ENCODE peak calls at places on chromosome 7, in four cellular contexts. C is CD8-positive, alpha-beta T cell; P is gastrocnemius medialis; R is suprapubic skin. Q is an unnamed sample.
A peak's percentile ranks its signal among the peaks of the same experiment; 100 is the strongest.

GRCh38 chr7:151430391-151431205 is 9.3 kb downstream of the CRYGN start:
- DNase-seq in R (no peak), C (no peak), P (no peak), Q (no peak)

GRCh38 chr7:40197527-40197926 is 62.7 kb downstream of the SUGCT start:
- DNase-seq in P (no peak), R (no peak), C (no peak), Q (no peak)

GRCh38 chr7:90262438-90262837 is 17.5 kb downstream of the CFAP69 start:
- DNase-seq in C (no peak), P (no peak), R (no peak), Q (peak; percentile 67)

GRCh38 chr7:152870106-152870693 is 110.6 kb downstream of the ACTR3B start:
- DNase-seq in R (no peak), P (no peak), C (no peak), Q (no peak)

GRCh38 chr7:91383186-91383585 is 119.0 kb downstream of the FZD1 start:
- DNase-seq in R (no peak), P (no peak), C (no peak), Q (no peak)

GRCh38 chr7:118052330-118052729 is 131.6 kb upstream of the LSM8 start:
- DNase-seq in R (no peak), P (no peak), C (no peak), Q (peak; percentile 17)

GRCh38 chr7:80429186-80429585 is 82.7 kb downstream of the GNAT3 start:
- DNase-seq in C (no peak), P (no peak), R (no peak), Q (no peak)

GRCh38 chr7:134452419-134452827 is 6.5 kb downstream of the AKR1B1 start:
- DNase-seq in P (peak; percentile 40), R (no peak), C (no peak), Q (no peak)

GRCh38 chr7:157140118-157140905 is 1.6 kb downstream of the UBE3C start:
- DNase-seq in C (peak; percentile 15), R (no peak), P (no peak), Q (no peak)

GRCh38 chr7:4145576-4145975 is 536.5 kb upstream of the FOXK1 start:
- DNase-seq in C (no peak), P (no peak), R (no peak), Q (no peak)

GRCh38 chr7:132980406-132980805 is 101.5 kb downstream of the CHCHD3 start:
- DNase-seq in P (no peak), C (no peak), R (no peak), Q (no peak)

GRCh38 chr7:133702903-133703302 is 424.2 kb upstream of the LRGUK start:
- DNase-seq in R (no peak), C (no peak), P (no peak), Q (no peak)

DNA sequence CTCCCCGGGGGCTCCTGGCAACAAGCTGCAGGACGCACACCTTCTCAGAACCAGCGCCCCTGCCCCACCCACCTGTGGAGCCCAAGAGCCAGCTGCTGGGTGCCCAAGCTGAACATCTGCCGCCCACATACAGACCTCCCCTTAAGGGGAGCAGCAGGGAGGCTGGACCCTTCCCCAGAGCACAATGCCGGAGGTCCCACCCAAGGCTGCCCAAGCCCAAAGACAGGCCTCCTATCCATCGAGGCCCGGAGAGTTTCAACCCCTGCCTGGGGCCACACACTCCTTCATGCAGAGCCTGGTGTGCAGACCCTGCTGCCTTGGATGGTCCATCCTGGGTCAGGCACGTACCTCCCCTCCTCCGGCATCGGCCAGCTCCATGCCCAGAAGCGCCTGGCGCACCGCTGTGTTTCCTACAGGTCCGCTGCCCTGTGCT is 48.7 kb downstream of the VIPR2 start:
- DNase-seq in C (peak; percentile 1), R (peak; percentile 62), P (no peak), Q (no peak)
- H3K4me1 ChIP-seq in C (no peaks in the 10 kb centered on the region), R (no peaks in the 10 kb centered on the region), P (peaks cover 57% of the 10 kb centered on the region), Q (peaks cover 8% of the 10 kb centered on the region)

GRCh38 chr7:1097120-1097504 is 9.2 kb downstream of the GPER1 start:
- DNase-seq in R (no peak), C (no peak), P (no peak), Q (no peak)

GRCh38 chr7:1093916-1094508 is 6.1 kb downstream of the GPER1 start:
- DNase-seq in C (no peak), P (no peak), R (no peak), Q (no peak)

GRCh38 chr7:1096156-1097119 is 8.5 kb downstream of the GPER1 start:
- DNase-seq in C (no peak), R (no peak), P (peak; percentile 57), Q (no peak)

GRCh38 chr7:1094870-1095269 is 7.0 kb downstream of the GPER1 start:
- DNase-seq in C (no peak), R (no peak), P (no peak), Q (no peak)

DNA sequence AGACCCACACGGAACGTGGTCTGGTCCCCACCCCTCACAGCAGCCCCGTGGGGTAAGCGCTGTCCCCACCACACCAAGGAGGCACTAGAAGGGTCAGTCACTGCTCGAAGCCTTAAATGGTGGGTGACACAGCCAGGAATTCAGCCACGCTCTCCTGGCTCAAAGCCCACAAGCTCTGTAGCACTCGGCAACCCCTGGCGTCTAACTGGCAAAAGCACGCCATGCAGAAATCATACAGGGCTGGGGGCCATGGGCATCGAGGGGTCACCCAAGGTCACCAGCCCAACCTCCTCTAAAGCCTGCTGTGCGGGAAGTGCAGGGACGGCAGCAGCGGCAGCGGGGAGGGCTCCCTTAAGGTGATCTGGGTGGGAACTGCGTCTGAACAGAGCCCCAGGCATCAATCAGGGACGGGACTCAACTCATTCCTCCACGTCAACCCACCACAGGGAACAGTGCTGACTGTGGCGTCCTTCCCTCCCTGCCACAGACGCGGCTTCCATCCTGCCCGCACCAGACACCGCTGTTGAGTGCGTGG is 7.8 kb downstream of the GPER1 start:
- DNase-seq in R (no peak), P (no peak), C (no peak), Q (no peak)
- H3K27ac ChIP-seq in R (no peak overlapping the region), P (peak overlapping the region; percentile 38), C (no peak overlapping the region), Q (peak overlapping the region; percentile 43)

GRCh38 chr7:97495487-97495886 is 236.4 kb upstream of the TAC1 start:
- DNase-seq in C (no peak), P (no peak), R (no peak), Q (no peak)
- TF ChIP-seq CTCF in C (no peak), P (no peak), R (no peak), Q (no peak)

GRCh38 chr7:94298943-94299342 is 95.8 kb upstream of the COL1A2 start:
- DNase-seq in R (no peak), P (no peak), C (no peak), Q (peak; percentile 68)
- H3K4me1 ChIP-seq in R (peaks cover 39% of the 10 kb centered on the region), P (peaks cover 4% of the 10 kb centered on the region), C (no peaks in the 10 kb centered on the region), Q (peaks cover 22% of the 10 kb centered on the region)

GRCh38 chr7:114928060-114928459 is 6.2 kb downstream of the MDFIC start:
- DNase-seq in C (no peak), R (no peak), P (no peak), Q (no peak)
- H3K27ac ChIP-seq in C (no peak overlapping the region), R (no peak overlapping the region), P (no peak overlapping the region), Q (no peak overlapping the region)

Q was measured in cardiac muscle cell.